ENCODE peak calls at places on chromosomes 7 and 10, in four cellular contexts. One of them, this sample, is unnamed.

GRCh38 chr7:7798510-7798909 is 80.1 kb upstream of the RPA3 start:
- DNase-seq in CD8-positive, alpha-beta T cell: no peak
- DNase-seq in A549: no peak
- DNase-seq in cardiac muscle cell: no peak
- DNase-seq in this sample: no peak

GRCh38 chr7:93185303-93186027 is 37.3 kb upstream of the SAMD9L start:
- DNase-seq in cardiac muscle cell: peak
- DNase-seq in CD8-positive, alpha-beta T cell: no peak
- DNase-seq in A549: no peak
- DNase-seq in this sample: no peak

GRCh38 chr7:143385891-143386781 is 5.0 kb downstream of the ZYX start:
- DNase-seq in cardiac muscle cell: peak
- DNase-seq in CD8-positive, alpha-beta T cell: peak
- DNase-seq in A549: no peak
- DNase-seq in this sample: peak

GRCh38 chr10:22346087-22346661 is 878 bp downstream of the SPAG6 start:
- DNase-seq in CD8-positive, alpha-beta T cell: no peak
- DNase-seq in cardiac muscle cell: no peak
- DNase-seq in A549: no peak
- DNase-seq in this sample: no peak

GRCh38 chr7:28955356-28955722 is 2.8 kb downstream of the TRIL start:
- DNase-seq in cardiac muscle cell: no peak
- DNase-seq in A549: no peak
- DNase-seq in CD8-positive, alpha-beta T cell: no peak
- DNase-seq in this sample: no peak

GRCh38 chr7:142231716-142232115 is 26.1 kb downstream of the PRSS58 start:
- DNase-seq in cardiac muscle cell: no peak
- DNase-seq in A549: peak
- DNase-seq in CD8-positive, alpha-beta T cell: no peak
- DNase-seq in this sample: no peak

GRCh38 chr7:14931511-14932215 is 29.1 kb upstream of the DGKB start:
- DNase-seq in A549: no peak
- DNase-seq in CD8-positive, alpha-beta T cell: no peak
- DNase-seq in cardiac muscle cell: no peak
- DNase-seq in this sample: no peak

GRCh38 chr7:84877943-84878595 is 308.8 kb downstream of the SEMA3D start:
- DNase-seq in A549: no peak
- DNase-seq in CD8-positive, alpha-beta T cell: no peak
- DNase-seq in cardiac muscle cell: no peak
- DNase-seq in this sample: no peak

GRCh38 chr7:40015790-40016296 is 65.8 kb downstream of the CDK13 start:
- DNase-seq in CD8-positive, alpha-beta T cell: no peak
- DNase-seq in cardiac muscle cell: peak
- DNase-seq in A549: no peak
- DNase-seq in this sample: no peak

GRCh38 chr7:142916508-142916907 is 17.0 kb downstream of the TRPV5 start:
- DNase-seq in A549: no peak
- DNase-seq in cardiac muscle cell: no peak
- DNase-seq in CD8-positive, alpha-beta T cell: no peak
- DNase-seq in this sample: no peak

GRCh38 chr7:50783304-50783703 is 608 bp upstream of the GRB10 start:
- DNase-seq in CD8-positive, alpha-beta T cell: no peak
- DNase-seq in cardiac muscle cell: no peak
- DNase-seq in A549: no peak
- DNase-seq in this sample: no peak
- H3K27ac ChIP-seq in CD8-positive, alpha-beta T cell: no peak
- H3K27ac ChIP-seq in cardiac muscle cell: no peak
- H3K27ac ChIP-seq in A549: no peak
- H3K27ac ChIP-seq in this sample: no peak

DNA sequence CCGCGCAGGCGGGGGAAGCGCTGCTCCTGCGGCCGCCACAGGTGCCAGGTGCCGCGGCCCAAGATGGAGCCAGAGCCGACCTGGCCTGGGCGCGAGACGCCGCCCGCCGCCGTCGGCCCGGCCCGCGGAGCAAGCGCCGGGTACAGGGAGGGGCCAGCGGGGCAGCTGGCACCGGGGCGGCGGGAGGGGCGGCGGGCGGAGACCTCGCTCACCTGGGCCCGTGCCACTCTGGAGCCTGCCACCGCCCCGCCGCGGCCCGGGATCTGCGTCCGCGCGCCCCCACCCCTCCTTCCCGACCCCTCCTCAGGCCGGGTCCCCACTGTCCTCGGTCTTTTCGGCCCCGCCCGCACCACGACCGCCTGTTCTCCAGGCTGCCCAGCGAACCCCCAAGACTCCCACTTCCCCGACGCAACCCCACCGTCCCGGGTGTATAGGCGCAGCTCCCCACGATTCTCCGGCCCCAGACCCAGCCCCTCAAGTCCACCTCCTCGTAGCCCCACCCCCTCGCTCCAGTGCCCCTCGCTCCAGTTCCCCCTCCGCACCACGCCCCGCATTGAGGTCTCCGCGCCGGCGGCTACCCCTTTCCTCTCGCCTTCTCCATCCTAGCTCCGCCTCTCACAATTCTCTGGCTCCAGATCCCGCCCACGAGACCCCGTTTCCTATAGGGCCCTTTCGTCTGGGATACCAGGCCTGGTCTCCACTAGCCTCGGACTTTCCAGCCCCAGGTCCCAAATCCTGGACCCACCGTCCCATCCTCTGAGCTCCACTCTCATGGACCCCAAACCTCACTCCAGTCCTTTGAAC is at the start of gene GPRIN2:
- DNase-seq in cardiac muscle cell: no peak
- DNase-seq in CD8-positive, alpha-beta T cell: no peak
- DNase-seq in A549: peak
- DNase-seq in this sample: no peak
- H3K4me3 ChIP-seq in cardiac muscle cell: peak
- H3K4me3 ChIP-seq in CD8-positive, alpha-beta T cell: no peak
- H3K4me3 ChIP-seq in A549: peak
- H3K4me3 ChIP-seq in this sample: no peak

GRCh38 chr10:35447693-35448407 is 111.5 kb downstream of the CCNY start:
- DNase-seq in A549: peak
- DNase-seq in CD8-positive, alpha-beta T cell: no peak
- DNase-seq in cardiac muscle cell: peak
- DNase-seq in this sample: peak

GRCh38 chr10:35446439-35446838 is 110.1 kb downstream of the CCNY start:
- DNase-seq in cardiac muscle cell: no peak
- DNase-seq in CD8-positive, alpha-beta T cell: no peak
- DNase-seq in A549: no peak
- DNase-seq in this sample: no peak

GRCh38 chr10:35442592-35442991 is 106.3 kb downstream of the CCNY start:
- DNase-seq in A549: no peak
- DNase-seq in CD8-positive, alpha-beta T cell: no peak
- DNase-seq in cardiac muscle cell: no peak
- DNase-seq in this sample: no peak

GRCh38 chr10:35443858-35444257 is 107.5 kb downstream of the CCNY start:
- DNase-seq in CD8-positive, alpha-beta T cell: no peak
- DNase-seq in A549: no peak
- DNase-seq in cardiac muscle cell: no peak
- DNase-seq in this sample: no peak

GRCh38 chr10:35445150-35445884 is 109.0 kb downstream of the CCNY start:
- DNase-seq in A549: no peak
- DNase-seq in CD8-positive, alpha-beta T cell: no peak
- DNase-seq in cardiac muscle cell: no peak
- DNase-seq in this sample: no peak
- H3K27ac ChIP-seq in A549: no peak
- H3K27ac ChIP-seq in CD8-positive, alpha-beta T cell: no peak
- H3K27ac ChIP-seq in cardiac muscle cell: no peak
- H3K27ac ChIP-seq in this sample: no peak

GRCh38 chr7:26376208-26376917 is 84.7 kb downstream of the SNX10 start:
- DNase-seq in CD8-positive, alpha-beta T cell: peak
- DNase-seq in A549: peak
- DNase-seq in cardiac muscle cell: no peak
- DNase-seq in this sample: peak
- H3K4me3 ChIP-seq in CD8-positive, alpha-beta T cell: peak
- H3K4me3 ChIP-seq in A549: peak
- H3K4me3 ChIP-seq in cardiac muscle cell: peak
- H3K4me3 ChIP-seq in this sample: peak

DNA sequence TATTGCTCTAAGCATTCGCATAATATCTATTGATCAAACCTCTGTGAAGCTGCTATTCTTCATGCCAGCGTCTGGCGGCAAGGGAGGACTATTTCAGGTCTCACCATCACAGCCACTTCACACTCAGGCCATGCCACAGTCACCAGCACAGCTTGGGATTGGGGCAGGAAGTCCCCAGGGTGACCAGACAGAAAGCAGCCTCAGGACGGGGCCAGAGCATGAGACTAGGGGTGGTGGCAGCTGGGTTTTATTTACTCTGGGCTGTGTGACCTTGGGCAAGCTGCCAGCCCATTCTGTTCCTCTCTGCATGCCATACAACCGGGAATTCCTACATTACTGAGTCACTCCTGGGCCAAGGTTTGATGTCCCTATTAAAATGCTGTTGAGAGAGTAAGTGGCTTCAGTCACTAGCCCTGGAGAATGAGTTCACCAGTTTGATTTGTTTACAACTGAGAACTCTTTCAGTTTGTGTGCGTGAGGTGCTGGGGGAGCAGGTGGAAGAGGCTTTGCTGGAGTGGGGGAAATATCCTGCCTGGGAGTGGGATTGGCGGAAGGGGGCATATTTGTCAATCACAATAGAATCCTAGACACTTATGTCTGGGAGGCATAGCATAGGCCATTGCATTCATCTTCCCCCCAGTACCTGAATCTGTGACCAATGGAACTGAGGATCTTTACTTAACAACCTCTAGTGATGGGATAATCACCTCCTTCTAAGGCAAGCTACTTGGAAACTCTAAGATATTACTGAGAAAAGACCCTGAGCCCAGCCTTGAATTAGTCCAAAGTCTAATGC is 90.4 kb downstream of the NPSR1 start:
- DNase-seq in A549: peak
- DNase-seq in CD8-positive, alpha-beta T cell: no peak
- DNase-seq in cardiac muscle cell: peak
- DNase-seq in this sample: no peak
- H3K27ac ChIP-seq in A549: peak
- H3K27ac ChIP-seq in CD8-positive, alpha-beta T cell: no peak
- H3K27ac ChIP-seq in cardiac muscle cell: no peak
- H3K27ac ChIP-seq in this sample: no peak

GRCh38 chr10:117134084-117135025 is 3.7 kb downstream of the VAX1 start:
- DNase-seq in cardiac muscle cell: no peak
- DNase-seq in A549: no peak
- DNase-seq in CD8-positive, alpha-beta T cell: no peak
- DNase-seq in this sample: no peak
- H3K4me3 ChIP-seq in cardiac muscle cell: peak
- H3K4me3 ChIP-seq in A549: no peak
- H3K4me3 ChIP-seq in CD8-positive, alpha-beta T cell: no peak
- H3K4me3 ChIP-seq in this sample: no peak

This sample was measured in CD4-positive, alpha-beta memory T cell.